ENCODE peak calls at places on chromosomes 4 and X, in four cellular contexts. P is neural crest cell, S is left ventricle myocardium inferior, L is mammary epithelial cell. Y is an unnamed sample.

GRCh38 chrX:31423575-31424284 is 351.9 kb upstream of the FTHL17 start:
- DNase-seq in P (no peak), S (peak; percentile 17), L (peak; percentile 20), Y (peak; percentile 11)

GRCh38 chrX:140172401-140172800 is 207.1 kb upstream of the CXorf66 start:
- DNase-seq in P (no peak), S (no peak), L (no peak), Y (no peak)

GRCh38 chr4:39255266-39255665 is 72.9 kb downstream of the WDR19 start:
- DNase-seq in P (no peak), S (no peak), L (peak; percentile 60), Y (peak; percentile 67)

GRCh38 chr4:123856689-123857545 is 460.3 kb downstream of the SPRY1 start:
- DNase-seq in P (peak; percentile 42), S (peak; percentile 39), L (no peak), Y (peak; percentile 61)

GRCh38 chrX:72576161-72576896 is 3.7 kb upstream of the HDAC8 start:
- DNase-seq in P (no peak), S (no peak), L (peak; percentile 10), Y (peak; percentile 90)

GRCh38 chr4:3130826-3131225 is 56.3 kb downstream of the HTT start:
- DNase-seq in P (no peak), S (no peak), L (no peak), Y (no peak)

GRCh38 chr4:2623442-2623841 is 87.0 kb downstream of the FAM193A start:
- DNase-seq in P (no peak), S (no peak), L (no peak), Y (no peak)

GRCh38 chr4:13559414-13559813 is 15.1 kb upstream of the NKX3-2 start:
- DNase-seq in P (no peak), S (no peak), L (peak; percentile 78), Y (peak; percentile 30)

GRCh38 chr4:163161536-163162205 is 5.0 kb downstream of the NAF1 start:
- DNase-seq in P (no peak), S (no peak), L (peak; percentile 46), Y (peak; percentile 57)

GRCh38 chrX:107936434-107936730 is 45.8 kb downstream of the TEX13B start:
- DNase-seq in P (no peak), S (no peak), L (no peak), Y (no peak)

GRCh38 chr4:145061325-145061920 is 36.6 kb downstream of the ANAPC10 start:
- DNase-seq in P (no peak), S (no peak), L (peak; percentile 35), Y (peak; percentile 85)

GRCh38 chrX:149453030-149453429 is 52.1 kb downstream of the IDS start:
- DNase-seq in P (no peak), S (no peak), L (peak; percentile 52), Y (peak; percentile 32)

GRCh38 chr4:138037716-138038115 is 204.4 kb downstream of the SLC7A11 start:
- DNase-seq in P (no peak), S (no peak), L (no peak), Y (peak; percentile 70)

GRCh38 chrX:150365953-150366911 is 3.1 kb downstream of the MAMLD1 start:
- DNase-seq in P (peak; percentile 33), S (peak; percentile 48), L (peak; percentile 23), Y (peak; percentile 51)

GRCh38 chr4:76341063-76341462 is 34.5 kb downstream of the STBD1 start:
- DNase-seq in P (no peak), S (no peak), L (peak; percentile 37), Y (peak; percentile 82)

GRCh38 chrX:14886252-14886651 is 13.0 kb downstream of the MOSPD2 start:
- DNase-seq in P (no peak), S (no peak), L (no peak), Y (no peak)

GRCh38 chr4:77187231-77187630 is 30.2 kb downstream of the CCNG2 start:
- DNase-seq in P (no peak), S (no peak), L (no peak), Y (no peak)

GRCh38 chrX:30085571-30085970 is 129.8 kb upstream of the MAGEB2 start:
- DNase-seq in P (no peak), S (no peak), L (no peak), Y (no peak)

GRCh38 chr4:183130328-183131155 is 31.5 kb downstream of the WWC2 start:
- DNase-seq in P (no peak), S (peak; percentile 61), L (peak; percentile 74), Y (peak; percentile 34)

GRCh38 chr4:102157984-102158383 is 187.3 kb downstream of the SLC39A8 start:
- DNase-seq in P (no peak), S (no peak), L (no peak), Y (no peak)

GRCh38 chrX:107440187-107440586 is 9.3 kb upstream of the FRMPD3 start:
- DNase-seq in P (no peak), S (no peak), L (no peak), Y (no peak)

GRCh38 chrX:68995780-68996551 is 167.1 kb downstream of the EFNB1 start:
- DNase-seq in P (no peak), S (peak; percentile 62), L (peak; percentile 35), Y (peak; percentile 93)

GRCh38 chr4:1057403-1057745 is 45.9 kb downstream of the FGFRL1 start:
- DNase-seq in P (no peak), S (no peak), L (no peak), Y (no peak)

GRCh38 chr4:8765084-8765483 is 106.6 kb downstream of the HMX1 start:
- DNase-seq in P (no peak), S (peak; percentile 4), L (no peak), Y (no peak)

GRCh38 chr4:131632877-131633276 is 1516.2 kb upstream of the PCDH10 start:
- DNase-seq in P (no peak), S (no peak), L (no peak), Y (no peak)

GRCh38 chrX:50450324-50450723 is 20.3 kb downstream of the DGKK start:
- DNase-seq in P (no peak), S (no peak), L (no peak), Y (no peak)

GRCh38 chr4:99324978-99325377 is 3.8 kb upstream of the ADH1B start:
- DNase-seq in P (no peak), S (peak; percentile 54), L (no peak), Y (peak; percentile 98)

GRCh38 chrX:72002886-72003285 is 92.2 kb downstream of the NHSL2 start:
- DNase-seq in P (no peak), S (no peak), L (no peak), Y (no peak)

GRCh38 chrX:71236858-71237257 is 13.8 kb downstream of the GJB1 start:
- DNase-seq in P (no peak), S (no peak), L (no peak), Y (no peak)

GRCh38 chrX:22135171-22135711 is 103.1 kb downstream of the PHEX start:
- DNase-seq in P (peak; percentile 8), S (no peak), L (peak; percentile 73), Y (peak; percentile 33)

GRCh38 chr4:144562019-144562740 is 83.8 kb upstream of the HHIP start:
- DNase-seq in P (no peak), S (no peak), L (no peak), Y (peak; percentile 4)

GRCh38 chr4:151117371-151117962 is 18.0 kb downstream of the RPS3A start:
- DNase-seq in P (peak; percentile 67), S (peak; percentile 30), L (peak; percentile 53), Y (peak; percentile 77)

GRCh38 chrX:38561951-38562719 is 793 bp downstream of the TSPAN7 start:
- DNase-seq in P (peak; percentile 14), S (peak; percentile 16), L (no peak), Y (no peak)

GRCh38 chr4:33062155-33062554 is 2342.0 kb downstream of the PCDH7 start:
- DNase-seq in P (no peak), S (no peak), L (no peak), Y (peak; percentile 16)

GRCh38 chrX:17635231-17635630 is 102.1 kb upstream of the SCML1 start:
- DNase-seq in P (peak; percentile 70), S (no peak), L (no peak), Y (no peak)

GRCh38 chr4:130249002-130249401 is 1153.0 kb downstream of the C4orf33 start:
- DNase-seq in P (no peak), S (no peak), L (no peak), Y (no peak)

GRCh38 chrX:23937100-23937499 is 29.3 kb downstream of the CXorf58 start:
- DNase-seq in P (no peak), S (no peak), L (no peak), Y (no peak)

DNA sequence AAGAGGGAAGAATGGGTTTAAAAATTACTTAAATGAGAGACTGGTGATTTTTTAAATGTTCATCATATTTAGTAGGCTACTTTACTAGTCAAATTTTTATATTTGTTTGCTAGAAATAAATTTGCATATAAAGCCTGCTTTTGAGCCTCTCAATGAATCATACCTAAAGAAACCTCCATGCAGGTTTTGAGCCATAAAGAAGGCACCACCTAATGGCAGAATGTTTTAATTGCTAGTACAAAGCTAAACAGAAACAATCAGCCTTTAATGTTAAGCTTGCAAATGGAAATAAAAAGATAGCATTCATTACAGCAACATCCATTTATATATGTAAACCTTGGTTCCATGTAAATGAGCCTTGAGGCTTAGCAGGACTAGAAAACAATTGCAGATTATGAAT is 989.7 kb downstream of the CCSER1 start:
- DNase-seq in P (no peak), S (no peak), L (peak; percentile 32), Y (no peak)
- TF ChIP-seq CTCF in P (peak; percentile 43), S (peak; percentile 21), L (peak; percentile 55), Y (no peak)

GRCh38 chrX:110211340-110211739 is 106.5 kb downstream of the AMMECR1 start:
- DNase-seq in P (no peak), S (no peak), L (no peak), Y (no peak)

GRCh38 chrX:110214684-110215083 is 103.2 kb downstream of the AMMECR1 start:
- DNase-seq in P (no peak), S (no peak), L (no peak), Y (no peak)

GRCh38 chrX:110210417-110211139 is 107.3 kb downstream of the AMMECR1 start:
- DNase-seq in P (no peak), S (no peak), L (peak; percentile 84), Y (peak; percentile 71)

GRCh38 chrX:110213183-110213582 is 104.7 kb downstream of the AMMECR1 start:
- DNase-seq in P (no peak), S (no peak), L (no peak), Y (no peak)

GRCh38 chrX:110212299-110212698 is 105.6 kb downstream of the AMMECR1 start:
- DNase-seq in P (no peak), S (no peak), L (no peak), Y (no peak)
- TF ChIP-seq CTCF in P (peak; percentile 52), S (no peak), L (peak; percentile 31), Y (peak; percentile 31)

GRCh38 chrX:18769812-18770573 is 62.5 kb downstream of the PPEF1 start:
- DNase-seq in P (no peak), S (no peak), L (no peak), Y (peak; percentile 17)
- TF ChIP-seq CTCF in P (peak; percentile 18), S (peak; percentile 36), L (no peak), Y (no peak)

GRCh38 chrX:19334945-19335626 is 8.6 kb upstream of the PDHA1 start:
- DNase-seq in P (no peak), S (no peak), L (peak; percentile 5), Y (no peak)
- TF ChIP-seq CTCF in P (peak; percentile 57), S (no peak), L (peak; percentile 23), Y (peak; percentile 11)

GRCh38 chr4:112348488-112349158 is 51.5 kb downstream of the ALPK1 start:
- DNase-seq in P (peak; percentile 48), S (peak; percentile 84), L (peak; percentile 76), Y (peak; percentile 52)
- TF ChIP-seq CTCF in P (peak; percentile 50), S (peak; percentile 37), L (peak; percentile 65), Y (no peak)